ENCODE peak calls at places on chromosome 3, in six cellular contexts. T is Panc1, Q is left colon, Z is lower lobe of right lung, S is NAMALWA, K is NCI-H1105. P is an unnamed sample.

GRCh38 chr3:159837725-159838124 is 150.9 kb upstream of the IL12A start:
- DNase-seq in K (no peak), Q (no peak), Z (no peak), T (no peak), S (no peak), P (no peak)

GRCh38 chr3:104385421-104385820 is 981.3 kb upstream of the ALCAM start:
- DNase-seq in K (no peak), T (no peak), S (no peak), Z (no peak), Q (no peak), P (no peak)

GRCh38 chr3:78823859-78824258 is 943.9 kb downstream of the ROBO1 start:
- DNase-seq in Z (no peak), S (no peak), Q (no peak), K (no peak), T (no peak), P (no peak)

GRCh38 chr3:121796970-121797369 is 37.9 kb downstream of the IQCB1 start:
- DNase-seq in Q (no peak), S (no peak), Z (no peak), K (no peak), T (no peak), P (no peak)

GRCh38 chr3:187027531-187027936 is 97.2 kb downstream of the ST6GAL1 start:
- DNase-seq in Z (no peak), T (no peak), K (no peak), S (peak; percentile 32), Q (no peak), P (no peak)

GRCh38 chr3:153246805-153247204 is 84.8 kb downstream of the RAP2B start:
- DNase-seq in S (no peak), T (no peak), K (no peak), Z (no peak), Q (no peak), P (no peak)

GRCh38 chr3:152638707-152639450 is 196.1 kb upstream of the P2RY1 start:
- DNase-seq in K (no peak), Z (no peak), Q (no peak), S (no peak), T (no peak), P (no peak)

GRCh38 chr3:37026851-37027250 is 33.5 kb downstream of the MLH1 start:
- DNase-seq in Z (no peak), K (no peak), S (no peak), Q (no peak), T (no peak), P (no peak)

GRCh38 chr3:48475188-48475587 is 28.7 kb downstream of the ATRIP start:
- DNase-seq in S (no peak), Q (no peak), Z (no peak), T (no peak), K (no peak), P (no peak)

GRCh38 chr3:31412832-31413231 is 119.9 kb upstream of the STT3B start:
- DNase-seq in Z (no peak), K (no peak), S (no peak), Q (no peak), T (peak; percentile 8), P (no peak)

GRCh38 chr3:144677118-144677517 is 705.5 kb downstream of the DIPK2A start:
- DNase-seq in Q (no peak), S (no peak), T (no peak), Z (no peak), K (no peak), P (no peak)

GRCh38 chr3:162780313-162780712 is 1283.7 kb downstream of the OTOL1 start:
- DNase-seq in T (no peak), K (no peak), Q (no peak), Z (no peak), S (no peak), P (no peak)

GRCh38 chr3:113890256-113890900 is 51.8 kb downstream of the GRAMD1C start:
- DNase-seq in K (no peak), Z (no peak), Q (peak; percentile 48), S (no peak), T (no peak), P (no peak)

GRCh38 chr3:155805204-155805801 is 775 bp downstream of the C3orf33 start:
- DNase-seq in T (no peak), Z (peak; percentile 49), Q (peak; percentile 54), K (no peak), S (no peak), P (peak; percentile 46)

GRCh38 chr3:29514912-29515311 is 234.0 kb downstream of the RBMS3 start:
- DNase-seq in Q (no peak), Z (no peak), T (no peak), K (no peak), S (peak; percentile 28), P (no peak)

GRCh38 chr3:4358273-4358672 is 55.1 kb downstream of the SETMAR start:
- DNase-seq in Z (no peak), Q (no peak), T (no peak), S (no peak), K (no peak), P (no peak)

GRCh38 chr3:32451049-32451659 is 51.5 kb downstream of the CMTM6 start:
- DNase-seq in Z (no peak), S (no peak), T (no peak), Q (no peak), K (no peak), P (no peak)

P was measured in NCI-H2227 treated with DMSO at 0.1 percent for 48 hours.